ENCODE peak calls at places on chromosomes 11 and 22, in five cellular contexts. One of them, this sample, is unnamed.

GRCh38 chr22:27196483-27196882 is 539.1 kb downstream of the MIAT start:
- DNase-seq in astrocyte of the spinal cord: no peak
- DNase-seq in neural progenitor cell: no peak
- DNase-seq in pancreas: no peak
- DNase-seq in body of pancreas: no peak
- DNase-seq in this sample: no peak

GRCh38 chr11:118241191-118242098 is 10.7 kb downstream of the MPZL3 start:
- DNase-seq in neural progenitor cell: no peak
- DNase-seq in astrocyte of the spinal cord: no peak
- DNase-seq in pancreas: no peak
- DNase-seq in body of pancreas: peak
- DNase-seq in this sample: no peak

GRCh38 chr11:58923300-58923788 is 15.9 kb upstream of the GLYATL1 start:
- DNase-seq in astrocyte of the spinal cord: peak
- DNase-seq in neural progenitor cell: peak
- DNase-seq in body of pancreas: peak
- DNase-seq in pancreas: no peak
- DNase-seq in this sample: peak

GRCh38 chr11:10566257-10566956 is 2.1 kb downstream of the LYVE1 start:
- DNase-seq in neural progenitor cell: no peak
- DNase-seq in astrocyte of the spinal cord: no peak
- DNase-seq in pancreas: no peak
- DNase-seq in body of pancreas: no peak
- DNase-seq in this sample: no peak

GRCh38 chr11:134530826-134531225 is 118.8 kb upstream of the B3GAT1 start:
- DNase-seq in pancreas: no peak
- DNase-seq in astrocyte of the spinal cord: no peak
- DNase-seq in neural progenitor cell: no peak
- DNase-seq in body of pancreas: no peak
- DNase-seq in this sample: no peak

GRCh38 chr11:126060651-126061220 is 1.9 kb downstream of the CDON start:
- DNase-seq in body of pancreas: no peak
- DNase-seq in astrocyte of the spinal cord: no peak
- DNase-seq in neural progenitor cell: peak
- DNase-seq in pancreas: no peak
- DNase-seq in this sample: no peak

GRCh38 chr22:42468841-42469240 is 36.6 kb upstream of the NFAM1 start:
- DNase-seq in pancreas: no peak
- DNase-seq in body of pancreas: no peak
- DNase-seq in astrocyte of the spinal cord: no peak
- DNase-seq in neural progenitor cell: no peak
- DNase-seq in this sample: no peak

GRCh38 chr11:80524330-80524729 is 1083.5 kb upstream of the TENM4 start:
- DNase-seq in neural progenitor cell: no peak
- DNase-seq in astrocyte of the spinal cord: no peak
- DNase-seq in pancreas: no peak
- DNase-seq in body of pancreas: no peak
- DNase-seq in this sample: no peak

GRCh38 chr11:62324738-62325556 is 12.3 kb upstream of the ASRGL1 start:
- DNase-seq in astrocyte of the spinal cord: peak
- DNase-seq in body of pancreas: peak
- DNase-seq in pancreas: no peak
- DNase-seq in neural progenitor cell: peak
- DNase-seq in this sample: no peak

GRCh38 chr11:110918351-110918750 is 206.1 kb upstream of the ARHGAP20 start:
- DNase-seq in neural progenitor cell: no peak
- DNase-seq in body of pancreas: no peak
- DNase-seq in astrocyte of the spinal cord: no peak
- DNase-seq in pancreas: no peak
- DNase-seq in this sample: no peak

GRCh38 chr22:32207971-32208480 is 3.2 kb upstream of the RFPL2 start:
- DNase-seq in neural progenitor cell: no peak
- DNase-seq in astrocyte of the spinal cord: no peak
- DNase-seq in pancreas: no peak
- DNase-seq in body of pancreas: no peak
- DNase-seq in this sample: no peak

GRCh38 chr11:7759010-7759409 is 37.7 kb downstream of the OR5P2 start:
- DNase-seq in astrocyte of the spinal cord: no peak
- DNase-seq in neural progenitor cell: no peak
- DNase-seq in pancreas: no peak
- DNase-seq in body of pancreas: no peak
- DNase-seq in this sample: no peak

GRCh38 chr22:46592390-46592872 is 27.8 kb upstream of the GRAMD4 start:
- DNase-seq in pancreas: no peak
- DNase-seq in astrocyte of the spinal cord: peak
- DNase-seq in neural progenitor cell: peak
- DNase-seq in body of pancreas: no peak
- DNase-seq in this sample: no peak

GRCh38 chr11:116230453-116230852 is 542.3 kb downstream of the BUD13 start:
- DNase-seq in pancreas: no peak
- DNase-seq in body of pancreas: no peak
- DNase-seq in neural progenitor cell: no peak
- DNase-seq in astrocyte of the spinal cord: no peak
- DNase-seq in this sample: no peak

GRCh38 chr11:15843309-15843857 is 513.0 kb downstream of the SOX6 start:
- DNase-seq in neural progenitor cell: peak
- DNase-seq in body of pancreas: peak
- DNase-seq in astrocyte of the spinal cord: peak
- DNase-seq in pancreas: no peak
- DNase-seq in this sample: no peak

GRCh38 chr11:8033312-8033715 is 46.2 kb downstream of the EIF3F start:
- DNase-seq in pancreas: peak
- DNase-seq in neural progenitor cell: peak
- DNase-seq in body of pancreas: peak
- DNase-seq in astrocyte of the spinal cord: peak
- DNase-seq in this sample: no peak

GRCh38 chr11:102361100-102362021 is 14.3 kb downstream of the BIRC2 start:
- DNase-seq in pancreas: no peak
- DNase-seq in astrocyte of the spinal cord: peak
- DNase-seq in neural progenitor cell: no peak
- DNase-seq in body of pancreas: no peak
- DNase-seq in this sample: no peak

GRCh38 chr11:132312616-132313210 is 942.3 kb downstream of the NTM start:
- DNase-seq in astrocyte of the spinal cord: peak
- DNase-seq in pancreas: no peak
- DNase-seq in neural progenitor cell: peak
- DNase-seq in body of pancreas: no peak
- DNase-seq in this sample: no peak

GRCh38 chr11:72084960-72085359 is 4.3 kb downstream of the LRRC51 start:
- DNase-seq in pancreas: no peak
- DNase-seq in body of pancreas: no peak
- DNase-seq in neural progenitor cell: no peak
- DNase-seq in astrocyte of the spinal cord: no peak
- DNase-seq in this sample: no peak

DNA sequence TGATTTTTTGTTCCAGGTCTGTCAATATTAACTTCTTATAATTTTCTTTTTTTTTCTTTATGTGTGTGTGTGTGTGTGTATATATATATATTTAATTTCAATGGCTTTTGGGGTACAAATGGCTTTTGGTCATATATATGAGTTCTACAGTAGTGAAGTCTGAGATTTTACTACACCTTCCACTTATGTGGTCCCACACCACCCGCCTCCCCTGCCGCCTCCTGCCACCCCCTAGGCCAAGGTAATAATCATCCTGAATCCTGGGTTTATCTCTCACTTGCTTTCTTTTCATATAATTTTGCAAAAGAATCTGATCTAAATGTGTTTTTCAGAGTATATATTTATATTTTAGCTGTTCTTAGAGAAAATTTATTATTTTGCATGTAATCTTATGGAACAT is 11.1 kb downstream of the NEAT1 start:
- DNase-seq in body of pancreas: no peak
- DNase-seq in neural progenitor cell: no peak
- DNase-seq in astrocyte of the spinal cord: peak
- DNase-seq in pancreas: no peak
- DNase-seq in this sample: no peak
- H3K4me3 ChIP-seq in body of pancreas: no peak
- H3K4me3 ChIP-seq in neural progenitor cell: no peak
- H3K4me3 ChIP-seq in astrocyte of the spinal cord: no peak
- H3K4me3 ChIP-seq in pancreas: no peak
- H3K4me3 ChIP-seq in this sample: no peak

GRCh38 chr11:44661311-44661717 is 65.4 kb upstream of the TSPAN18 start:
- DNase-seq in neural progenitor cell: no peak
- DNase-seq in astrocyte of the spinal cord: no peak
- DNase-seq in pancreas: no peak
- DNase-seq in body of pancreas: no peak
- DNase-seq in this sample: no peak

GRCh38 chr11:44654057-44654456 is 72.7 kb upstream of the TSPAN18 start:
- DNase-seq in pancreas: no peak
- DNase-seq in body of pancreas: no peak
- DNase-seq in astrocyte of the spinal cord: no peak
- DNase-seq in neural progenitor cell: no peak
- DNase-seq in this sample: no peak

GRCh38 chr11:44659641-44660040 is 67.1 kb upstream of the TSPAN18 start:
- DNase-seq in astrocyte of the spinal cord: no peak
- DNase-seq in neural progenitor cell: no peak
- DNase-seq in body of pancreas: no peak
- DNase-seq in pancreas: no peak
- DNase-seq in this sample: no peak

GRCh38 chr11:44654596-44654995 is 72.2 kb upstream of the TSPAN18 start:
- DNase-seq in astrocyte of the spinal cord: no peak
- DNase-seq in neural progenitor cell: no peak
- DNase-seq in body of pancreas: no peak
- DNase-seq in pancreas: no peak
- DNase-seq in this sample: no peak

DNA sequence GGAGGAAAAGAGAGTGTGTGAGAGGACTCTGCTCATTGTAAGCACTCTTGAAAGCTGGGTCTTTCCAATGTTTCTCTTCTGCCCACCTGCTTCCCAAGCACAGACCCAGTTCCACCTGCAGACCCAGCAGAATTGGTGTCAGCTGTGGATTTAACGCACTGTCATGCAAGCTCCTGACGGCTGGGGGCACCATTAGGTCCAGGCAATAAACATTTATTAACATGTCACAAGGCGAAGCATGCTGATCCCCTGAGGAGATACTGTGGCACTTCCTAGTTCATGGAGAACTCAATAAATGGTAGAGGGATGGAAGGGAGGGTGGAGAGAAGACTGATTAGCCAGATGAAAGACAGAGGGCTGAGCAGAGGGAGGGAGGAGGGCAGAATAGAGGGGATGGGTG is 68.3 kb upstream of the TSPAN18 start:
- DNase-seq in pancreas: no peak
- DNase-seq in body of pancreas: no peak
- DNase-seq in neural progenitor cell: peak
- DNase-seq in astrocyte of the spinal cord: no peak
- DNase-seq in this sample: no peak
- TF ChIP-seq CTCF in pancreas: no peak
- TF ChIP-seq CTCF in body of pancreas: no peak
- TF ChIP-seq CTCF in neural progenitor cell: peak
- TF ChIP-seq CTCF in astrocyte of the spinal cord: peak
- TF ChIP-seq CTCF in this sample: peak

GRCh38 chr22:22974156-22974555 is 86.5 kb downstream of the IGLL5 start:
- DNase-seq in body of pancreas: no peak
- DNase-seq in astrocyte of the spinal cord: no peak
- DNase-seq in neural progenitor cell: no peak
- DNase-seq in pancreas: no peak
- DNase-seq in this sample: no peak

GRCh38 chr22:22976033-22976922 is 88.7 kb downstream of the IGLL5 start:
- DNase-seq in pancreas: no peak
- DNase-seq in neural progenitor cell: no peak
- DNase-seq in body of pancreas: no peak
- DNase-seq in astrocyte of the spinal cord: no peak
- DNase-seq in this sample: no peak

GRCh38 chr22:22973336-22973735 is 85.7 kb downstream of the IGLL5 start:
- DNase-seq in astrocyte of the spinal cord: no peak
- DNase-seq in neural progenitor cell: no peak
- DNase-seq in body of pancreas: no peak
- DNase-seq in pancreas: no peak
- DNase-seq in this sample: no peak

GRCh38 chr22:22977479-22978200 is 90.0 kb downstream of the IGLL5 start:
- DNase-seq in body of pancreas: no peak
- DNase-seq in pancreas: no peak
- DNase-seq in astrocyte of the spinal cord: no peak
- DNase-seq in neural progenitor cell: no peak
- DNase-seq in this sample: no peak

DNA sequence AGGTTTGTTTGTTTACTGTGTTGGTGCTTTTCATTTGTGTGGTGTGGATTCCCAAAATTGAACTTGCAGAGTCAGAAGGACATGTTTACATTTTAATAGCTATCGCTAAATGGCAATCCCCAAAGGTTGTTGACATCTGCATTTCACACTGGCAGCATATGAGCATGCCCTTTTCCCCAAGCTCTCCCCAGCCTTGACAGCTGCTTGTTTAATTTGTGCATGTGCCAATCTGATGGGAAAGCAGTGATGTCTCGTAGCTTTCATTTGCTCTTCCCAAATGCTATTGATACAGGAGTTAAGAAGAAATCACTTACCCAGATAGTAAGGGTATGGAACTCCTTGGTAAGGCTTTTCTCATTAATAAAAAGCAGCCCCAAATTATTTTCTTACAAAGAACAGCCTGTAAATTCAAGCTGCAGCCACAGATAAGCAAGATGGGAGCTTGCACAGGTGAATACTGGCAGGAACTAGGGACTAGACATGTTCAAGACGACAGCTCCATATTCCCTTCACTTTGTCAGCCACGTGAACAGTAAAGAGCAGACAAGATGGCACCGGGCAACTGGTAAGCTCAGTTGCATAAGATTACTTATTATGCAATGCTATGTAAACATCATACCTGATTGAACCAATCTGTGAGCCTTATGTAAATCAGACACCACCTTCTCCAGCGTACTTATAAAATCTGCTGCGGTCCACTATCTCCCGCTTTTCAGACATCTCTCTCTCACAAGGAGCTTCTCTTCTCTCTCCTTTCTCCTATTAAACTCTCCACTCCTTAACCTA is 87.4 kb downstream of the IGLL5 start:
- DNase-seq in pancreas: no peak
- DNase-seq in body of pancreas: no peak
- DNase-seq in astrocyte of the spinal cord: no peak
- DNase-seq in neural progenitor cell: no peak
- DNase-seq in this sample: no peak
- H3K4me3 ChIP-seq in pancreas: no peak
- H3K4me3 ChIP-seq in body of pancreas: no peak
- H3K4me3 ChIP-seq in astrocyte of the spinal cord: no peak
- H3K4me3 ChIP-seq in neural progenitor cell: no peak
- H3K4me3 ChIP-seq in this sample: no peak

DNA sequence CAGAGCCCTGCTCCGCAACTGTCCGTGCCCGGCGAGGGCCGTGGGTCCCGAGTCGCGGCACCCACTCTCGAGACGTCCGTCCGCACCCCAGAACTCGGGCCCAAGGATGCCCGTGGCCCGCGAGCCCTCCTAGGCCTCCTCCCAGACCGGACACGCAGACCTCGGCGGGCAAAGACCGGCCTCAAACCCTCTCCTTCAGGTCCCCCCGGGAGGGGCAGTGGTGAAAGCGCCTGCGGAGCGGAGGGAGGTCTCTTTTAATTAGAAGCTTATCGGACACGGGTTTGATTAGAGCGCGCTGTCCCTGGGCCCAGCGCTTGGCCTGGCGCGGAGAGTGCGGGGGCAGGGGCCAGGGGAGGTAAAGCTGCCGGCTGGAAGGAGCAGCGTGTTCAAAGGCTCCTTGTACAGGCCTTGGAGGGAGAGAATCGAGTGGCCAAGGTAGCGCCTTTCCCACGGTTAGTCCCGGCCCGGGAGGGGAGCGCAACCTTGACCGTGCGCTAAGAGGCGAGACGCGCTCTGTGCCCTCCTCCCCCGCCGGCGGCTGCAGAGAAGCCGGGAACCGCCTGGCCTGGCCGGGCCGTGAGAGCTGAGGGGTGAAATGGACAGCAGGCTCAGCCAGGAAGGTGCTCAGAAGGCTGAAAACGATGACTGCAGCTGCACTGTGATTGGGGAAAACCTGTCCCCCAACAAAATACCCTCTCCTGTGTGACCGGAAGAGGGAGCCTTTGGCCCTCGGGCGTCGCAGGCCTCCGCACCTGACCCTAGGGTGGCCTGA is 4.6 kb downstream of the WT1 start:
- DNase-seq in pancreas: no peak
- DNase-seq in astrocyte of the spinal cord: no peak
- DNase-seq in neural progenitor cell: peak
- DNase-seq in body of pancreas: no peak
- DNase-seq in this sample: no peak
- TF ChIP-seq CTCF in pancreas: no peak
- TF ChIP-seq CTCF in astrocyte of the spinal cord: peak
- TF ChIP-seq CTCF in neural progenitor cell: peak
- TF ChIP-seq CTCF in body of pancreas: no peak
- TF ChIP-seq CTCF in this sample: peak